ENCODE peak calls at places on chromosomes 13 and 19, in seven cellular contexts. P, T, V, Z, L, W and F are unnamed samples.

GRCh38 chr19:13692096-13692495 is 72.2 kb upstream of the MRI1 start:
- DNase-seq in V (no peak), Z (no peak), P (no peak), W (no peak), T (peak), L (no peak), F (no peak)

GRCh38 chr13:33164331-33164730 is 121.2 kb downstream of the STARD13 start:
- DNase-seq in Z (no peak), P (no peak), W (no peak), T (no peak), V (no peak), L (no peak), F (no peak)

GRCh38 chr19:33393286-33394005 is 19.9 kb downstream of the CEBPG start:
- DNase-seq in Z (peak), T (no peak), P (no peak), L (peak), W (no peak), V (peak), F (no peak)

GRCh38 chr13:83065136-83065535 is 817.1 kb downstream of the SLITRK1 start:
- DNase-seq in T (peak), L (no peak), V (no peak), P (peak), W (no peak), Z (peak), F (peak)

GRCh38 chr19:17579523-17580244 is 24.2 kb downstream of the COLGALT1 start:
- DNase-seq in P (peak), T (peak), W (no peak), V (peak), L (peak), Z (no peak), F (no peak)

GRCh38 chr13:53238241-53238640 is 209.6 kb downstream of the OLFM4 start:
- DNase-seq in P (no peak), L (no peak), V (no peak), W (no peak), T (no peak), Z (no peak), F (no peak)

GRCh38 chr19:16814526-16815100 is 14.6 kb upstream of the SIN3B start:
- DNase-seq in Z (no peak), V (no peak), L (no peak), T (peak), P (no peak), W (no peak), F (no peak)

GRCh38 chr13:113140677-113141590 is 17.5 kb upstream of the PROZ start:
- DNase-seq in P (no peak), Z (peak), W (no peak), T (no peak), V (peak), L (peak), F (peak)

GRCh38 chr19:52034051-52034728 is 6.0 kb upstream of the ZNF614 start:
- DNase-seq in W (no peak), P (no peak), L (no peak), V (no peak), Z (no peak), T (no peak), F (no peak)

GRCh38 chr13:61391426-61391825 is 24.2 kb downstream of the PCDH20 start:
- DNase-seq in P (no peak), T (no peak), V (no peak), W (no peak), Z (no peak), L (no peak), F (no peak)

GRCh38 chr19:18254546-18255500 is 19.4 kb downstream of the IQCN start:
- DNase-seq in W (no peak), L (no peak), P (no peak), T (no peak), Z (no peak), V (peak), F (no peak)

GRCh38 chr19:43425567-43426392 is 11.1 kb downstream of the TEX101 start:
- DNase-seq in Z (peak), P (no peak), T (peak), L (no peak), W (no peak), V (no peak), F (no peak)

GRCh38 chr19:50432658-50433057 is at the start of gene MYBPC2:
- DNase-seq in W (no peak), V (no peak), T (no peak), L (no peak), Z (no peak), P (no peak), F (no peak)

GRCh38 chr13:30479154-30479553 is 13.4 kb upstream of the HMGB1 start:
- DNase-seq in Z (no peak), P (no peak), W (no peak), L (no peak), T (no peak), V (no peak), F (no peak)

GRCh38 chr13:34578917-34579316 is 363.2 kb upstream of the NBEA start:
- DNase-seq in P (no peak), W (no peak), T (no peak), Z (no peak), L (no peak), V (no peak), F (no peak)

GRCh38 chr19:41309225-41310030 is 544 bp upstream of the CCDC97 start:
- DNase-seq in T (no peak), L (no peak), P (no peak), W (no peak), V (no peak), Z (no peak), F (no peak)

GRCh38 chr19:43618921-43619261 is 538 bp downstream of the ZNF428 start:
- DNase-seq in V (peak), P (no peak), T (no peak), L (peak), Z (no peak), W (no peak), F (no peak)

GRCh38 chr19:2016041-2016807 is 710 bp upstream of the BTBD2 start:
- DNase-seq in T (peak), V (peak), W (no peak), P (peak), Z (peak), L (peak), F (peak)

GRCh38 chr13:108728370-108728769 is 99.0 kb downstream of the MYO16 start:
- DNase-seq in V (no peak), W (no peak), L (no peak), P (no peak), Z (no peak), T (no peak), F (no peak)

GRCh38 chr13:94382520-94382919 is 97.0 kb downstream of the DCT start:
- DNase-seq in P (no peak), W (no peak), L (no peak), T (no peak), V (no peak), Z (no peak), F (no peak)

GRCh38 chr19:6736169-6736916 is 1.0 kb downstream of the GPR108 start:
- DNase-seq in P (peak), T (peak), L (peak), W (peak), Z (peak), V (peak), F (peak)

GRCh38 chr19:6733338-6734095 is 3.9 kb downstream of the GPR108 start:
- DNase-seq in Z (peak), V (peak), T (no peak), P (no peak), W (no peak), L (peak), F (no peak)

GRCh38 chr19:6734096-6734696 is 3.2 kb downstream of the GPR108 start:
- DNase-seq in W (no peak), Z (no peak), L (peak), V (peak), T (no peak), P (no peak), F (no peak)

GRCh38 chr19:6736917-6737283 is 480 bp downstream of the GPR108 start:
- DNase-seq in L (peak), P (no peak), T (no peak), W (no peak), V (no peak), Z (no peak), F (no peak)

DNA sequence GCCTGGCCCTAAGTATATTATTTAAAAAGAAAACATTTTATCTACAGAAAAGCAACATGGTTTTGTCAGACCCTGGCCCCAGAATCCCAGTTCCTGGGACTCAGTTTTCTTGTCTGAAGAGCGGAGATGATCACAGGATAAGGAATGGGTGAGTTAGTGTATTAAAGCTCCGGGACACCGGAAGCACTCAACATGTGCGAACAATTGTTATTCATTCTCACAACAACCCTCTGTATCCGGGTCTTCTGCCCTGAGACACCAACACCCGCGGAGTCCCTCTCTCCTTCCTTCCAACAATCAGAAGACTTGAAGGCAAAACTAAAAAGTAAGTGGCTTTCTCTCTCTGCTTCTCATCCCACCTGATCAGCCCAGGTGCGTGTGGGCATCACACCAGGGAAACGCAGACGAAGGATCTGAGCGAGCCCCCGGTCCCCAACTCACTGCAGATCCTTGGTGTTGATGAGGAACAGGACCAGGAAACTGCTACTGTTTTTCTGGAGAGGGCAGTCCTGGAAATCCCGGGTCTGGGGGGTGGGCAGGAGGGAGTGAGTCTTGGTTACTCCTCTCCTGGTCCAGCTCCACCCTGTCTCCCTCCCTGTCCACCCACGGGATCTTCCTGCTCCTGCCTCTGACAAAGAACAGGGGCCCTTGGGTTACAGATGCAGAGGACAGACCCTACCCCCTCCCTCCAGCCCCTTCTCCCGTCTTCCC is 2.0 kb downstream of the GPR108 start:
- DNase-seq in Z (no peak), L (peak), V (peak), T (no peak), P (no peak), W (no peak), F (no peak)
- H3K4me3 ChIP-seq in Z (no peak), L (peak), V (no peak), T (peak), P (no peak), W (no peak), F (no peak)

GRCh38 chr13:88424463-88424862 is 753.3 kb downstream of the SLITRK5 start:
- DNase-seq in Z (no peak), V (no peak), L (no peak), W (no peak), T (no peak), P (no peak), F (no peak)

GRCh38 chr13:88434953-88435352 is 763.8 kb downstream of the SLITRK5 start:
- DNase-seq in Z (no peak), P (no peak), W (no peak), V (no peak), T (no peak), L (no peak), F (no peak)

GRCh38 chr13:88429862-88430261 is 758.7 kb downstream of the SLITRK5 start:
- DNase-seq in W (no peak), T (no peak), L (no peak), P (no peak), V (no peak), Z (no peak), F (no peak)
- H3K27ac ChIP-seq in W (no peak), T (no peak), L (no peak), P (no peak), V (no peak), Z (no peak), F (no peak)

GRCh38 chr13:89936256-89936655 is 1411.2 kb upstream of the MIR17HG start:
- DNase-seq in W (no peak), V (no peak), L (no peak), P (no peak), Z (no peak), T (peak), F (no peak)
- TF ChIP-seq CTCF in W (no peak), V (no peak), L (no peak), P (no peak), Z (no peak), T (no peak), F (no peak)

DNA sequence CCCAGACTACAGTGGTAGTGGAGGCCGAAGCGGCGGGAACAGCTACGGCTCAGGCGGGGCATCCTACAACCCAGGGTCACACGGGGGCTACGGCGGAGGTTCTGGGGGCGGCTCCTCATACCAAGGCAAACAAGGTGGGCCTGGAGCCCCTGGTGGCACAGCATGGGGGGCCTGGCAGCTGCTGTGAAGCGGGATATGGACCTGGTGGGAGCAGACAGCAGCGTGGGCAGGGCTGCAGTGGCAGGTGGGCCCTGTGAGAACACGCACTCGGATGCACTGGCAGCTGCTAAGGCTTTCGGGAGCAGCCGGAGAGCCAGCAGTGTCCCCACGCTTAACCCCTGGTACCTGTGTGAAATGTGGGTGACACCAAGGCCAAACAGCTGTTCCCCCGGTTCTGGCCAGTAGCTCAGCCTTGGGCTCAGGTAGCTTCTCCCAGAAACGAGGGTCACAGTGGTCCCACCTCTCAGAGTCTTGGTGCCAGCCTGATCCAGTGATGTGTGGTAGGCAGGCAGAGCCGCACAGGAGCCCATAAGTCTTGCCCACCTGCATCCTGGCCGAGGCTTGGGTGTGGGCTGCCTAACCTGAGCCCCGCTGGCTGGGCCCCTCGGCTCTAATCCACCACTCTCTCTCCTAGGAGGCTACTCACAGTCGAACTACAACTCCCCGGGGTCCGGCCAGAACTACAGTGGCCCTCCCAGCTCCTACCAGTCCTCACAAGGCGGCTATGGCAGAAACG is 12.5 kb upstream of the QTRT1 start:
- DNase-seq in L (no peak), P (no peak), V (peak), T (no peak), Z (no peak), W (no peak), F (no peak)
- H3K4me3 ChIP-seq in L (no peak), P (no peak), V (no peak), T (no peak), Z (no peak), W (no peak), F (no peak)

DNA sequence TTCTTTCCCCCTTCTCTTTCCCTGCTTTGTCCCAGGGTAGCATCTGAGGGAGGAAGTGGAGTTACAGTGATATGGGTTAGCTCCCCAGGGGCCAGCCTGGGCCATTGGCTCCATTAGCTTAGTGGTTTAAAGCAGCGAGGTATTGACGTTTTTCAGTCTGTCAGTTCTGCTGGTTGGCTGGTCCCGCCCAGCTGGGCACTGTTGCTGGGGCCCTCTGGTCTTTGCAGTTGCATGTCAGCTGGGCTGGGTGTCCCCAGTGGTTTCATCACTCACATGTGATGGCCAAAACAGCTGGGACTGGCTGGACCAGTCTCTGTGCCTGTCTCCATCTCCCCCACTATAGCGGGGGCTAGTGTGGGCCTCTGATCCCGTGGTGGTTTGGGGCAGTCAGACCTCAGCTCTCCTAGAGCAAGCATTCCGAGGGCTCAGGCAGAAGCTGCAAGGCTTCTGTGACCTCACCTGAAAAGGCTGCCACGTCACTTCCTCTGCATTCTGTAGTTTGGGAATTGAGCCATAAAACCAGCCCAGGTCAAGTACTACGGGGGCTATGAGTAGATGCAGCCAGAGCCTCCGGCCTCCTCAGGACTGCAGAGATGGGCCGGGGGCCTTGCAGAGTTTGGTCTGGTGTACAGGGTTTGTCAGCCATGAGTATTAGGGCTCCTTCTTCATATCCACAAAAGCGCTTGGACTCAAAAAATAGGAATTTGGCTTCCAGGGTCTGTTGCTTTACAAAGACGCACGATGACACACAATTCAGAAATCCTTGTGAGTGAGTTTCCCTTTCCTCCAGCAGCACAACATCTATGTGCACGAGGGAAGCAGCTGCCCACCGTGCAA is 30.0 kb downstream of the TSSK6 start:
- DNase-seq in L (no peak), P (no peak), Z (no peak), W (no peak), T (no peak), V (peak), F (no peak)
- H3K27ac ChIP-seq in L (peak), P (no peak), Z (no peak), W (no peak), T (no peak), V (no peak), F (no peak)

GRCh38 chr19:8377598-8377997 is 12.6 kb upstream of the RAB11B start:
- DNase-seq in V (peak), W (no peak), P (no peak), L (no peak), Z (peak), T (no peak), F (no peak)

GRCh38 chr19:8370176-8371010 is 6.4 kb downstream of the ANGPTL4 start:
- DNase-seq in W (no peak), P (peak), V (peak), L (no peak), Z (no peak), T (no peak), F (no peak)

GRCh38 chr19:8371011-8371804 is 7.3 kb downstream of the ANGPTL4 start:
- DNase-seq in W (no peak), Z (no peak), L (peak), T (no peak), V (peak), P (no peak), F (no peak)

GRCh38 chr19:8373867-8374813 is 10.2 kb downstream of the ANGPTL4 start:
- DNase-seq in W (no peak), L (peak), T (no peak), Z (peak), V (peak), P (peak), F (peak)
- TF ChIP-seq CTCF in W (peak), L (no peak), T (no peak), Z (no peak), V (no peak), P (no peak), F (no peak)

GRCh38 chr19:58468216-58468839 is 1.4 kb downstream of the ZNF324 start:
- DNase-seq in V (no peak), Z (no peak), L (no peak), W (no peak), T (peak), P (no peak), F (no peak)
- H3K4me3 ChIP-seq in V (no peak), Z (no peak), L (peak), W (peak), T (peak), P (no peak), F (peak)

GRCh38 chr13:45385912-45386311 is 32.3 kb downstream of the SLC25A30 start:
- DNase-seq in P (no peak), T (no peak), W (no peak), Z (peak), V (no peak), L (no peak), F (peak)

GRCh38 chr13:45381196-45381595 is 37.0 kb downstream of the SLC25A30 start:
- DNase-seq in P (no peak), T (no peak), Z (peak), L (no peak), V (no peak), W (no peak), F (peak)

GRCh38 chr13:45385320-45385719 is 32.9 kb downstream of the SLC25A30 start:
- DNase-seq in T (no peak), W (no peak), Z (no peak), P (no peak), L (no peak), V (no peak), F (no peak)

GRCh38 chr13:45384474-45385174 is 33.5 kb downstream of the SLC25A30 start:
- DNase-seq in T (no peak), W (no peak), P (no peak), V (no peak), L (no peak), Z (no peak), F (no peak)
- H3K27ac ChIP-seq in T (no peak), W (no peak), P (no peak), V (no peak), L (no peak), Z (no peak), F (no peak)

GRCh38 chr13:20773194-20774080 is at the start of gene EEF1AKMT1:
- DNase-seq in T (peak), V (peak), L (peak), Z (peak), W (peak), P (peak), F (peak)
- TF ChIP-seq CTCF in T (no peak), V (no peak), L (no peak), Z (no peak), W (no peak), P (no peak), F (no peak)

DNA sequence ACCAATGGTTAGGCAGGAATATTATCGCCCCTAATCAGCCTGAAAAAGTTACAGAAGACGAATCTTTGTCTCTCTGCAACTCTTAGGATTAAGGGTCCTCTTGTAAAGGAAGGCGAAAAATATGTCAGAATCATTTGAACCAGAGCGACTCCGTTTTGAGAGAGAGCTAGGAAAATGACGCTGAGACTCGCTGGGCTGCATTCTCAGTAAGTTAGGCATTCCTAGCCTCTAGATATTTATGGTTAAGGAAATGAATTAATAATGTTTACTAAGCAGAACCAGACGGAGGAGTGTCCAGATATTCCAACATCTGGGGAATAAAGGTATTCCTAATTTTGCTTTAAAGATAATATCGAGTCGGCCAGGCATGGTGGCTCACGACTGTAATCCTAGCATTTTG is 755 bp upstream of the ZNF726 start:
- DNase-seq in L (no peak), P (no peak), V (no peak), T (no peak), W (no peak), Z (no peak), F (no peak)
- H3K4me3 ChIP-seq in L (peak), P (peak), V (no peak), T (no peak), W (no peak), Z (peak), F (peak)